ENCODE peak calls at places on chromosomes 5 and 9, in seven cellular contexts. N is IMR-90, Z is breast epithelium, W is heart left ventricle, P is HCT116, M is tibial nerve, Q is sigmoid colon. V is an unnamed sample.
A peak's percentile ranks its signal among the peaks of the same experiment; 100 is the strongest.

GRCh38 chr9:69874301-69875060 is 53.9 kb downstream of the CFAP95 start:
- DNase-seq in N (no peak), P (no peak), Q (no peak), M (no peak), W (no peak), Z (no peak), V (no peak)

GRCh38 chr5:179475211-179475840 is 75.0 kb upstream of the RUFY1 start:
- DNase-seq in W (no peak), Z (no peak), Q (no peak), P (no peak), N (no peak), M (peak; percentile 8), V (no peak)

GRCh38 chr9:76571288-76572204 is 112.6 kb downstream of the GCNT1 start:
- DNase-seq in P (no peak), Q (no peak), M (no peak), N (no peak), W (peak; percentile 56), Z (no peak), V (no peak)

GRCh38 chr5:115962565-115963402 is 509 bp downstream of the LVRN start:
- DNase-seq in P (no peak), Z (no peak), W (peak; percentile 61), Q (peak; percentile 65), N (no peak), M (no peak), V (peak; percentile 27)

GRCh38 chr9:136239135-136239962 is 6.3 kb downstream of the QSOX2 start:
- DNase-seq in W (no peak), M (no peak), N (no peak), Z (no peak), P (no peak), Q (no peak), V (no peak)

GRCh38 chr5:81545911-81546310 is 152.0 kb upstream of the ACOT12 start:
- DNase-seq in M (no peak), Z (no peak), Q (no peak), P (no peak), W (no peak), N (no peak), V (no peak)

GRCh38 chr9:134328841-134329575 is 2.8 kb downstream of the RXRA start:
- DNase-seq in N (no peak), M (peak; percentile 52), Q (peak; percentile 84), W (peak; percentile 76), Z (no peak), P (no peak), V (peak; percentile 47)

GRCh38 chr9:34190996-34191892 is 12.4 kb downstream of the UBAP1 start:
- DNase-seq in Q (no peak), W (no peak), P (no peak), N (peak; percentile 34), M (no peak), Z (no peak), V (no peak)

DNA sequence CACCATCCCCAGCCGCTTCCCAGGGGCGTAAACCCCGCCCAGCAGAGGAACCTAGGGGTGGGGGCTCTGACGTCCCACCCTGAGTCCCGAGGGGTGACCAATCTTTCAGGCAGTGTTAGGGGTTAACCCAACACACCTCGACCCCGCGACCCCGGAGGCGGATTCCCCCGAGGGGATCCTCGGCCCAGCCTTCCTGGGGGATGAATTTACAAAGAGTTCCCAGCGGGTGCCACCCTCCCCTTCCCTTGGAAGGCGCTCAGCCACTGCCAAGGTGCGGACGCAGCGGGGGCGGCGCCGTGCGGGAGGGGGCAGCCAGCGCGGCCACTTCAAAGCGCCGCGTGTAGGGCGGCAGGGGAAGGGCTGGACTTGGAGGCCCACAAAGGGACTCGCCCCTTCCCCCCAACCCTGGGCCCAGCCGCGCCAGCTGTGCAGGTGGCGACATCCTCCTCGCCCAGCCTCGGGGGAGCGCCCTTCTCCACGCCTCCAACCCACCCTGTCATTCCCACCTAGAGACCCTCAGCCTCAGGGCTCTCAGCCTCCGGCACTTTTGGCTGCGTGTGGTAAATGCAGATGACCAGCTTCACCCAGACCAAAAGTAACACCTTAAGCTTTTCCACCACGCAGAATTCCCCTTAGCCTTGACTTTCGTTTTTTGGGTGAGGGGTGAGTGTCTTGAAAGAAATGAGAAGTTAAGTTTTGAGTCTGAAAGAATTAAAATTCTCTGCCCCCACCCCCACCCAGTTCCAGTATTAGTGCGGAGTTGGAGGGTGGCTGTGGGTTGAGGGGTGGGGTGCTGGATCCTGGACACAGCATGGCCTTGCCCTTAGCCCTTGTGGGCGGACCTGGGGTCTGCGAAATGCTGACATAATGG is 43.3 kb upstream of the TCF7 start:
- DNase-seq in P (no peak), M (no peak), W (no peak), Z (no peak), N (no peak), Q (peak; percentile 54), V (peak; percentile 29)
- TF ChIP-seq POLR2A in P (no peak), M (no peak), W (no peak), Z (no peak), N (no peak), Q (no peak), V (no peak)

GRCh38 chr5:54226215-54226614 is 84.2 kb downstream of the ARL15 start:
- DNase-seq in M (no peak), Z (no peak), N (no peak), P (no peak), Q (no peak), W (no peak), V (no peak)

GRCh38 chr5:54224083-54224836 is 86.1 kb downstream of the ARL15 start:
- DNase-seq in N (no peak), Q (no peak), Z (no peak), W (no peak), M (no peak), P (no peak), V (no peak)

GRCh38 chr5:54234304-54234938 is 76.0 kb downstream of the ARL15 start:
- DNase-seq in W (no peak), P (no peak), N (peak; percentile 73), Q (no peak), M (no peak), Z (no peak), V (no peak)

GRCh38 chr5:54227109-54227508 is 83.3 kb downstream of the ARL15 start:
- DNase-seq in M (no peak), Z (no peak), N (no peak), Q (no peak), W (no peak), P (no peak), V (no peak)

DNA sequence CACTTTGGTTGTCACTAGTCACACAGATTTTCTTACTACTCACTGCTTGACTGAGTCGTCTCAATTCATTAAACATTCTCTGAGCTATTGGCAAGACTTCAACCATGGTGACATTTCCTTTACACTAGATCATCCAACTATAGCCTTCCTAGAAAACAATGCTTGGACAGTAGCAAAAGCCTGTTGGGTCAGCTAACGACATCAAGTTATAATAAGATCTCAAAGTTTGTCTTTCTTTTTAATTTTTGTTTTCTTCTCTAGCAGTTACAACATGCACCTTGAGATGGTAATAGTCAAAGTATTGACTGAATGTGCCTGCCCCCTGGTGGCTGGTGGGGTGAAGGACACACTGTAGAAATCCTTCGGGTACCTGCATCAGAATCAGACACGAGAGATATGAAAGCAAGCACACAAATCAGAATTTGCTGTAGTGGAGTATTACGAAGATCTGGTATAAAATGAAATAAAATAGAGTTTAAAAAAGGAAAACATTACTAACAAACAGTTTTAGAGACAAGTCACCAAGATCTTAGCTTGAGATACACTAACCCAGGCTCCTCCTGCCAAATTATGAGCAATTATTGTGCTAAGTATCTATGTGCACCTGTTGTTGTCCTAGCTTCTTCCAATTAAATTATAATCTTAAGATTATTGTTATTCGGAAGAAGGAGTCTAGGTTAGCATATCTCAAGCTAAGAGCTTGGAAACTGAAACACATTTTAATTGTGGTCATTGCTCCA is 81.2 kb downstream of the ARL15 start:
- DNase-seq in M (peak; percentile 83), W (peak; percentile 77), N (peak; percentile 58), Q (peak; percentile 86), P (peak; percentile 38), Z (peak; percentile 56), V (peak; percentile 81)
- TF ChIP-seq CTCF in M (peak; percentile 81), W (peak; percentile 87), N (peak; percentile 85), Q (peak; percentile 87), P (peak; percentile 95), Z (peak; percentile 83), V (peak; percentile 75)

GRCh38 chr9:121297414-121297813 is 29.5 kb downstream of the GSN start:
- DNase-seq in Z (no peak), N (no peak), M (no peak), P (no peak), W (no peak), Q (no peak), V (no peak)

GRCh38 chr9:121298016-121298538 is 30.1 kb downstream of the GSN start:
- DNase-seq in P (no peak), Z (no peak), N (no peak), M (no peak), Q (no peak), W (no peak), V (no peak)

GRCh38 chr9:121299125-121299466 is 31.1 kb downstream of the GSN start:
- DNase-seq in P (no peak), M (no peak), W (no peak), N (no peak), Z (no peak), Q (peak; percentile 83), V (peak; percentile 68)

GRCh38 chr9:121299467-121300282 is 31.7 kb downstream of the GSN start:
- DNase-seq in Q (peak; percentile 93), N (no peak), Z (peak; percentile 68), W (peak; percentile 93), M (peak; percentile 67), P (no peak), V (peak; percentile 63)

DNA sequence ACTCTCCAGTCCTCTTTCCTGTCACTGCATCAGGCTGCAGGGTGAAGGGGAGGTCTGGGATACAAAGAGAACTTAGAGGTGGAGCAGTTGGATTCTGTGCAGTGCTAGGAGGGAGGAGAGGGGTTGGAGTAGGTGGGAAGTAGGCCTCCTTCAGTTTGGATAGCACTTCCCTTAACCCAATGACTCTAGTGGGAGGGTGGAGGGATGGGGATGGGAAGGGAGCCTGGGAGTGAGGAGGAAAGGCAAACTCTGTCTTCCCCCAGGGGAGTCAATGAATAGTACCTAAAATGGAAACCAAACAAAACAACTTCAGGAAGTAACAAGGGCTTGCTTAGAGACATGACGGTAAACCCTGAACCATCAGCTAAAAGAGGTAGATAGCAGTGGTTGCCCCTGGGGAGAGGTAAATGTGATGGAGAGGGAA is 30.7 kb downstream of the GSN start:
- DNase-seq in M (peak; percentile 70), Q (peak; percentile 90), P (no peak), Z (no peak), N (no peak), W (no peak), V (peak; percentile 13)
- H3K4me1 ChIP-seq in M (peaks cover 77% of the 10 kb centered on the region), Q (peaks cover 96% of the 10 kb centered on the region), P (peaks cover 29% of the 10 kb centered on the region), Z (peaks cover 32% of the 10 kb centered on the region), N (peaks cover 15% of the 10 kb centered on the region), W (peaks cover 90% of the 10 kb centered on the region), V (peaks cover 71% of the 10 kb centered on the region)

DNA sequence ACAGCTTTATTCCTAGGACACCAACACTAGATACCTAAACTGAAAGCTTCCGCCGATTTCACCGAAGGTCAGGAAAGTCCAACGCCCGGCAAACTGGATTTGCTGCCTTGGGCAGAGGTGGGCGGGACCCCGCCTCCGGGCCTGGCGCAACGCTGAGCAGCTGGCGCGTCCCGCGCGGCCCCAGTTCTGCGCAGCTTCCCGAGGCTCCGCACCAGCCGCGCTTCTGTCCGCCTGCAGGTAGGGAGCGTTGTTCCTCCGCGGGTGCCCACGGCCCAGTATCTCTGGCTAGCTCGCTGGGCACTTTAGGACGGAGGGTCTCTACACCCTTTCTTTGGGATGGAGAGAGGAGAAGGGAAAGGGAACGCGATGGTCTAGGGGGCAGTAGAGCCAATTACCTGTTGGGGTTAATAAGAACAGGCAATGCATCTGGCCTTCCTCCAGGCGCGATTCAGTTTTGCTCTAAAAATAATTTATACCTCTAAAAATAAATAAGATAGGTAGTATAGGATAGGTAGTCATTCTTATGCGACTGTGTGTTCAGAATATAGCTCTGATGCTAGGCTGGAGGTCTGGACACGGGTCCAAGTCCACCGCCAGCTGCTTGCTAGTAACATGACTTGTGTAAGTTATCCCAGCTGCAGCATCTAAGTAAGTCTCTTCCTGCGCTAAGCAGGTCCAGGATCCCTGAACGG is at the start of gene CD274:
- DNase-seq in W (peak; percentile 95), P (peak; percentile 80), Z (peak; percentile 76), M (peak; percentile 61), N (peak; percentile 93), Q (peak; percentile 93), V (peak; percentile 94)
- TF ChIP-seq POLR2A in W (no peak), P (peak; percentile 68), Z (no peak), M (peak; percentile 28), N (peak; percentile 83), Q (no peak), V (peak; percentile 83)

GRCh38 chr5:91125916-91126315 is 257.2 kb downstream of the ARRDC3 start:
- DNase-seq in N (no peak), Z (no peak), Q (no peak), W (no peak), P (no peak), M (no peak), V (no peak)
- TF ChIP-seq CTCF in N (no peak), Z (no peak), Q (no peak), W (no peak), P (no peak), M (no peak), V (no peak)

V was measured in thyroid gland.